ENCODE peak calls at places on chromosomes 5 and 9, in six cellular contexts. One of them, this sample, is unnamed.

GRCh38 chr9:13823021-13823420 is 490.9 kb downstream of the NFIB start:
- DNase-seq in GM23338: no peak
- DNase-seq in HepG2: no peak
- DNase-seq in HCT116: no peak
- DNase-seq in spleen: no peak
- DNase-seq in transverse colon: no peak
- DNase-seq in this sample: no peak

GRCh38 chr9:99024959-99025358 is 80.0 kb upstream of the TGFBR1 start:
- DNase-seq in HCT116: no peak
- DNase-seq in GM23338: no peak
- DNase-seq in spleen: no peak
- DNase-seq in HepG2: no peak
- DNase-seq in transverse colon: no peak
- DNase-seq in this sample: no peak

GRCh38 chr5:41156739-41157138 is 56.6 kb downstream of the C6 start:
- DNase-seq in GM23338: no peak
- DNase-seq in HCT116: no peak
- DNase-seq in transverse colon: no peak
- DNase-seq in HepG2: no peak
- DNase-seq in spleen: no peak
- DNase-seq in this sample: no peak

GRCh38 chr5:83375049-83375710 is 96.4 kb upstream of the VCAN start:
- DNase-seq in transverse colon: no peak
- DNase-seq in spleen: no peak
- DNase-seq in HepG2: no peak
- DNase-seq in HCT116: no peak
- DNase-seq in GM23338: no peak
- DNase-seq in this sample: no peak

GRCh38 chr9:15837079-15837679 is 284.3 kb downstream of the CCDC171 start:
- DNase-seq in HepG2: peak; percentile 65
- DNase-seq in spleen: no peak
- DNase-seq in HCT116: peak; percentile 36
- DNase-seq in GM23338: peak; percentile 80
- DNase-seq in transverse colon: no peak
- DNase-seq in this sample: no peak

GRCh38 chr9:118829334-118829733 is 539.9 kb downstream of the BRINP1 start:
- DNase-seq in transverse colon: no peak
- DNase-seq in HCT116: no peak
- DNase-seq in GM23338: peak; percentile 66
- DNase-seq in HepG2: no peak
- DNase-seq in spleen: no peak
- DNase-seq in this sample: no peak

GRCh38 chr5:54656261-54656728 is 138.7 kb downstream of the SNX18 start:
- DNase-seq in HepG2: no peak
- DNase-seq in spleen: no peak
- DNase-seq in HCT116: no peak
- DNase-seq in GM23338: no peak
- DNase-seq in transverse colon: peak; percentile 14
- DNase-seq in this sample: peak; percentile 86

GRCh38 chr9:4262735-4263141 is 37.1 kb downstream of the GLIS3 start:
- DNase-seq in GM23338: peak; percentile 26
- DNase-seq in transverse colon: no peak
- DNase-seq in HCT116: peak; percentile 81
- DNase-seq in HepG2: peak; percentile 76
- DNase-seq in spleen: no peak
- DNase-seq in this sample: no peak

GRCh38 chr5:139451878-139452660 is 10.5 kb downstream of the ECSCR start:
- DNase-seq in HepG2: no peak
- DNase-seq in transverse colon: no peak
- DNase-seq in HCT116: no peak
- DNase-seq in spleen: no peak
- DNase-seq in GM23338: no peak
- DNase-seq in this sample: no peak

GRCh38 chr5:33238826-33239670 is 201.7 kb upstream of the TARS1 start:
- DNase-seq in GM23338: no peak
- DNase-seq in HepG2: no peak
- DNase-seq in transverse colon: no peak
- DNase-seq in spleen: no peak
- DNase-seq in HCT116: no peak
- DNase-seq in this sample: no peak

GRCh38 chr5:100676807-100677631 is 141.8 kb downstream of the FAM174A start:
- DNase-seq in GM23338: no peak
- DNase-seq in HepG2: no peak
- DNase-seq in spleen: no peak
- DNase-seq in transverse colon: no peak
- DNase-seq in HCT116: no peak
- DNase-seq in this sample: no peak

GRCh38 chr5:137201876-137202275 is 297.2 kb downstream of the SPOCK1 start:
- DNase-seq in HCT116: no peak
- DNase-seq in spleen: no peak
- DNase-seq in transverse colon: no peak
- DNase-seq in HepG2: no peak
- DNase-seq in GM23338: peak; percentile 47
- DNase-seq in this sample: no peak

GRCh38 chr5:178625679-178626483 is 969 bp downstream of the CLK4 start:
- DNase-seq in transverse colon: no peak
- DNase-seq in HepG2: no peak
- DNase-seq in HCT116: no peak
- DNase-seq in spleen: no peak
- DNase-seq in GM23338: peak; percentile 24
- DNase-seq in this sample: no peak

GRCh38 chr9:90942555-90942954 is 140.9 kb downstream of the SYK start:
- DNase-seq in GM23338: no peak
- DNase-seq in HepG2: no peak
- DNase-seq in transverse colon: peak; percentile 74
- DNase-seq in spleen: no peak
- DNase-seq in HCT116: no peak
- DNase-seq in this sample: peak; percentile 88

GRCh38 chr9:83062011-83062652 is 810 bp downstream of the RASEF start:
- DNase-seq in HepG2: no peak
- DNase-seq in HCT116: no peak
- DNase-seq in spleen: no peak
- DNase-seq in GM23338: peak; percentile 71
- DNase-seq in transverse colon: peak; percentile 64
- DNase-seq in this sample: peak; percentile 36

GRCh38 chr9:35406183-35406959 is 83.5 kb upstream of the RUSC2 start:
- DNase-seq in HepG2: no peak
- DNase-seq in HCT116: no peak
- DNase-seq in GM23338: peak; percentile 98
- DNase-seq in spleen: no peak
- DNase-seq in transverse colon: peak; percentile 27
- DNase-seq in this sample: no peak

GRCh38 chr5:125499969-125500368 is 753.5 kb upstream of the ZNF608 start:
- DNase-seq in GM23338: no peak
- DNase-seq in HepG2: no peak
- DNase-seq in spleen: no peak
- DNase-seq in transverse colon: no peak
- DNase-seq in HCT116: no peak
- DNase-seq in this sample: no peak

GRCh38 chr5:79513519-79514390 is at the start of gene HOMER1:
- DNase-seq in transverse colon: peak; percentile 79
- DNase-seq in spleen: peak; percentile 92
- DNase-seq in GM23338: peak; percentile 77
- DNase-seq in HepG2: peak; percentile 58
- DNase-seq in HCT116: peak; percentile 41
- DNase-seq in this sample: peak; percentile 63

GRCh38 chr5:142561486-142562097 is 124.3 kb downstream of the FGF1 start:
- DNase-seq in transverse colon: no peak
- DNase-seq in HCT116: no peak
- DNase-seq in HepG2: no peak
- DNase-seq in GM23338: no peak
- DNase-seq in spleen: no peak
- DNase-seq in this sample: no peak

GRCh38 chr9:74960548-74960947 is 7.8 kb upstream of the C9orf40 start:
- DNase-seq in transverse colon: no peak
- DNase-seq in spleen: no peak
- DNase-seq in HCT116: no peak
- DNase-seq in GM23338: no peak
- DNase-seq in HepG2: peak; percentile 6
- DNase-seq in this sample: no peak

GRCh38 chr9:93096131-93096802 is at the start of gene CARD19:
- DNase-seq in spleen: no peak
- DNase-seq in GM23338: peak; percentile 44
- DNase-seq in HCT116: no peak
- DNase-seq in HepG2: no peak
- DNase-seq in transverse colon: peak; percentile 78
- DNase-seq in this sample: peak; percentile 65

GRCh38 chr5:57434227-57434640 is 48.4 kb downstream of the ACTBL2 start:
- DNase-seq in HCT116: no peak
- DNase-seq in transverse colon: no peak
- DNase-seq in GM23338: no peak
- DNase-seq in HepG2: no peak
- DNase-seq in spleen: no peak
- DNase-seq in this sample: no peak

GRCh38 chr5:175800656-175801081 is 70.7 kb upstream of the CPLX2 start:
- DNase-seq in GM23338: no peak
- DNase-seq in HCT116: no peak
- DNase-seq in spleen: no peak
- DNase-seq in transverse colon: no peak
- DNase-seq in HepG2: no peak
- DNase-seq in this sample: no peak

GRCh38 chr5:167578977-167579700 is 712.3 kb upstream of the WWC1 start:
- DNase-seq in GM23338: no peak
- DNase-seq in HepG2: no peak
- DNase-seq in HCT116: no peak
- DNase-seq in transverse colon: no peak
- DNase-seq in spleen: no peak
- DNase-seq in this sample: no peak

GRCh38 chr9:32384364-32385134 is at the start of gene ACO1:
- DNase-seq in HepG2: peak; percentile 80
- DNase-seq in transverse colon: peak; percentile 95
- DNase-seq in spleen: peak; percentile 96
- DNase-seq in GM23338: peak; percentile 93
- DNase-seq in HCT116: peak; percentile 56
- DNase-seq in this sample: peak; percentile 56

GRCh38 chr5:59348189-59348588 is 545.3 kb downstream of the PDE4D start:
- DNase-seq in HCT116: no peak
- DNase-seq in spleen: no peak
- DNase-seq in GM23338: peak; percentile 30
- DNase-seq in HepG2: peak; percentile 36
- DNase-seq in transverse colon: no peak
- DNase-seq in this sample: no peak

DNA sequence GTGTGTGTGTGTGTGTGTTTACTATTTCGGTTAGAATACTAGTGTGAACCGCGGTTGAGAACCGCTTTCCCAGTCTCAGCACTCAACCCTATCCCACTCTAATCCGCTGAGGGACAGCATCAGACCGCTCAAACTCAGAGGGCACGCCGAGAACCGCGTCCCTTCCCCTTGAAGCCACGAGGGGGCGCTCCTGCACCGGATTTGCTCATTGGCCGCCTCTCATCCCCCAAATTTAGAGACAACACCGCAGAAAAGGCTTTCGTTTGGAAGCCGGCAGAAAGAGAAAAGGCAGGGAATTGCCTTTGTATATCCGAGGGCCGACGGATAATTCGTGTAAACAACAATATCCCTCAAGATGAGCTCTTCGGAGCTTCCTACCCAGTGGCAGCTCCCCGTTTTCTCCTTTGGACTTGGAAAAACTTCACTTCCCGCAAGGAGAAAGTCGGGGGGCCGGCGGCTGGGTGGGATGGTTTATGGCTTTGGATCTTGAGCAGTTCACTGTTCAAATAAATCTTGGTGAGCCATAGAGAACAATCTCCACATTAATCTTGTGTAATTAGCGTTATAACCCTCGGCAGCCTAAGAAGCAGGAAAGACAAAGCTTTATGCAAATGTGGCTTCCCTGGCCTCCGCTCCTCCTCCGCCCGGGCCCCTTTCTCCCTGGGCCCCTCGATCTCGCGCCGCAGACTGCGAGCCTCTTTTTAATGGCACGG is 296.7 kb downstream of the PARP8 start:
- DNase-seq in HCT116: peak; percentile 48
- DNase-seq in GM23338: peak; percentile 84
- DNase-seq in transverse colon: peak; percentile 63
- DNase-seq in HepG2: peak; percentile 45
- DNase-seq in spleen: peak; percentile 86
- DNase-seq in this sample: peak; percentile 40
- TF ChIP-seq POLR2AphosphoS5 in HCT116: no peak
- TF ChIP-seq POLR2AphosphoS5 in GM23338: no peak
- TF ChIP-seq POLR2AphosphoS5 in transverse colon: no peak
- TF ChIP-seq POLR2AphosphoS5 in HepG2: no peak
- TF ChIP-seq POLR2AphosphoS5 in spleen: no peak
- TF ChIP-seq POLR2AphosphoS5 in this sample: no peak

GRCh38 chr9:128629852-128630545 is 26.6 kb downstream of the DYNC2I2 start:
- DNase-seq in HCT116: no peak
- DNase-seq in transverse colon: no peak
- DNase-seq in spleen: peak; percentile 61
- DNase-seq in GM23338: no peak
- DNase-seq in HepG2: no peak
- DNase-seq in this sample: no peak
- H3K27ac ChIP-seq in HCT116: peak overlapping the region; percentile 7
- H3K27ac ChIP-seq in transverse colon: no peak overlapping the region
- H3K27ac ChIP-seq in spleen: no peak overlapping the region
- H3K27ac ChIP-seq in GM23338: peak overlapping the region; percentile 32
- H3K27ac ChIP-seq in HepG2: no peak overlapping the region
- H3K27ac ChIP-seq in this sample: peak overlapping the region; percentile 7

GRCh38 chr9:95907794-95908193 is 32.3 kb downstream of the ERCC6L2 start:
- DNase-seq in spleen: no peak
- DNase-seq in transverse colon: no peak
- DNase-seq in HepG2: no peak
- DNase-seq in HCT116: no peak
- DNase-seq in GM23338: peak; percentile 46
- DNase-seq in this sample: no peak
- TF ChIP-seq CTCF in spleen: no peak
- TF ChIP-seq CTCF in transverse colon: no peak
- TF ChIP-seq CTCF in HepG2: no peak
- TF ChIP-seq CTCF in HCT116: peak; percentile 48
- TF ChIP-seq CTCF in GM23338: peak; percentile 47
- TF ChIP-seq CTCF in this sample: no peak

DNA sequence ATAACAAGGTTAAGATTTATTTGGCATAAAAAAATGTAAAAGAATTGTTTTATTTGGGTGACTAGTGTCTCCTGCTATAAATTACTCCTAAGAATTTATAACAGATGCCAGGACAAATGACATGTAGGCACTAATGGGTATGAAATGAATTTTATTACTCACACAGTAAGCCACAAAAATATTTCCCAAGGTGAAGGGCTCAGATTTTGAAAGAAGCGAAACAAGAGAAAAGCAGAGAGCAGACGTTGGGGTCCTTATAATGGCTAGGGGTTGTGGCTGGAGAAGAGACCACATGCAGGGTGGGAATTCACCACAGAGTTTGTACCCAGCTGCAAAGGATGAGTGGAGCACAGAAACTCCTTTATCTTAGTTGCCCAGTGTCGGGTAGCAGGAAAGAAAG is 45.0 kb upstream of the PRR16 start:
- DNase-seq in spleen: no peak
- DNase-seq in transverse colon: no peak
- DNase-seq in HepG2: no peak
- DNase-seq in HCT116: no peak
- DNase-seq in GM23338: no peak
- DNase-seq in this sample: no peak
- TF ChIP-seq POLR2AphosphoS5 in spleen: no peak
- TF ChIP-seq POLR2AphosphoS5 in transverse colon: no peak
- TF ChIP-seq POLR2AphosphoS5 in HepG2: no peak
- TF ChIP-seq POLR2AphosphoS5 in HCT116: no peak
- TF ChIP-seq POLR2AphosphoS5 in GM23338: no peak
- TF ChIP-seq POLR2AphosphoS5 in this sample: no peak